ENCODE peak calls at places on chromosome 20, in four cellular contexts. F, T, G and I are unnamed samples.

GRCh38 chr20:45322952-45323383 is 14.9 kb upstream of the MATN4 start:
- DNase-seq in F (peak), T (peak), G (no peak), I (peak)

GRCh38 chr20:5741089-5741488 is 9.1 kb upstream of the SHLD1 start:
- DNase-seq in F (peak), T (no peak), G (no peak), I (no peak)

GRCh38 chr20:62740286-62741141 is 31.9 kb downstream of the NTSR1 start:
- DNase-seq in F (peak), T (peak), G (no peak), I (peak)

GRCh38 chr20:53929399-53929798 is 141.0 kb downstream of the BCAS1 start:
- DNase-seq in F (no peak), T (no peak), G (no peak), I (no peak)

GRCh38 chr20:51318058-51318960 is 224.2 kb downstream of the NFATC2 start:
- DNase-seq in F (peak), T (peak), G (peak), I (no peak)

GRCh38 chr20:50478162-50479036 is 31.8 kb upstream of the PTPN1 start:
- DNase-seq in F (peak), T (peak), G (peak), I (peak)

GRCh38 chr20:23419995-23420901 is 1.0 kb downstream of the NAPB start:
- DNase-seq in F (peak), T (peak), G (peak), I (no peak)

GRCh38 chr20:50859161-50859560 is 64.3 kb downstream of the BCAS4 start:
- DNase-seq in F (no peak), T (no peak), G (no peak), I (no peak)

GRCh38 chr20:34143951-34144350 is 31.9 kb upstream of the EIF2S2 start:
- DNase-seq in F (peak), T (no peak), G (no peak), I (no peak)

GRCh38 chr20:63963348-63963741 is 6.4 kb downstream of the ZNF512B start:
- DNase-seq in F (no peak), T (peak), G (no peak), I (no peak)

GRCh38 chr20:39298566-39299501 is 336.7 kb downstream of the DHX35 start:
- DNase-seq in F (peak), T (no peak), G (no peak), I (no peak)

GRCh38 chr20:40797425-40797824 is 108.4 kb upstream of the MAFB start:
- DNase-seq in F (peak), T (no peak), G (peak), I (peak)

GRCh38 chr20:35901678-35902544 is 52.4 kb downstream of the SCAND1 start:
- DNase-seq in F (peak), T (no peak), G (no peak), I (no peak)

GRCh38 chr20:32528291-32528891 is 56.7 kb downstream of the NOL4L start:
- DNase-seq in F (no peak), T (peak), G (peak), I (no peak)

GRCh38 chr20:63847374-63848002 is 13.8 kb upstream of the ABHD16B start:
- DNase-seq in F (no peak), T (no peak), G (peak), I (no peak)

GRCh38 chr20:63183422-63184146 is 32.3 kb downstream of the YTHDF1 start:
- DNase-seq in F (no peak), T (no peak), G (peak), I (no peak)

GRCh38 chr20:36311854-36312723 is 6.0 kb downstream of the DLGAP4 start:
- DNase-seq in F (no peak), T (no peak), G (no peak), I (no peak)

GRCh38 chr20:50230871-50231270 is 40.2 kb downstream of the CEBPB start:
- DNase-seq in F (no peak), T (no peak), G (no peak), I (no peak)

GRCh38 chr20:12925214-12925755 is 83.5 kb upstream of the SPTLC3 start:
- DNase-seq in F (peak), T (no peak), G (peak), I (no peak)

GRCh38 chr20:35004051-35004725 is 48.5 kb downstream of the MYH7B start:
- DNase-seq in F (no peak), T (peak), G (no peak), I (no peak)

GRCh38 chr20:59561614-59562277 is 42.6 kb upstream of the PHACTR3 start:
- DNase-seq in F (no peak), T (no peak), G (no peak), I (no peak)

GRCh38 chr20:58237318-58238182 is 9.1 kb upstream of the ANKRD60 start:
- DNase-seq in F (peak), T (no peak), G (no peak), I (no peak)

GRCh38 chr20:835220-836045 is 1.9 kb downstream of the FAM110A start:
- DNase-seq in F (no peak), T (peak), G (no peak), I (no peak)

GRCh38 chr20:8220716-8221115 is 88.7 kb downstream of the PLCB1 start:
- DNase-seq in F (no peak), T (no peak), G (no peak), I (no peak)

GRCh38 chr20:56974499-56975250 is 291.8 kb downstream of the BMP7 start:
- DNase-seq in F (peak), T (no peak), G (peak), I (no peak)

GRCh38 chr20:21670126-21670525 is 35.3 kb upstream of the PAX1 start:
- DNase-seq in F (no peak), T (no peak), G (no peak), I (no peak)

GRCh38 chr20:10369723-10370090 is 64.3 kb downstream of the MKKS start:
- DNase-seq in F (peak), T (no peak), G (no peak), I (no peak)

GRCh38 chr20:41475507-41475906 is 108.9 kb upstream of the EMILIN3 start:
- DNase-seq in F (peak), T (no peak), G (no peak), I (no peak)

GRCh38 chr20:51934301-51935002 is 132.1 kb upstream of the SALL4 start:
- DNase-seq in F (no peak), T (no peak), G (no peak), I (no peak)

GRCh38 chr20:22382742-22383141 is 201.6 kb downstream of the FOXA2 start:
- DNase-seq in F (peak), T (no peak), G (no peak), I (no peak)

GRCh38 chr20:24619212-24619611 is 149.8 kb downstream of the SYNDIG1 start:
- DNase-seq in F (no peak), T (no peak), G (no peak), I (no peak)

GRCh38 chr20:47373206-47373722 is 16.8 kb upstream of the ZMYND8 start:
- DNase-seq in F (no peak), T (no peak), G (no peak), I (no peak)

GRCh38 chr20:32004963-32005362 is 5.3 kb upstream of the CCM2L start:
- DNase-seq in F (peak), T (no peak), G (no peak), I (no peak)

GRCh38 chr20:45407067-45407745 is 883 bp upstream of the DBNDD2 start:
- DNase-seq in F (peak), T (peak), G (peak), I (peak)

GRCh38 chr20:62893700-62894099 is 32.1 kb upstream of the TCFL5 start:
- DNase-seq in F (no peak), T (peak), G (peak), I (no peak)

GRCh38 chr20:31790401-31790800 is 28.8 kb upstream of the MYLK2 start:
- DNase-seq in F (no peak), T (no peak), G (no peak), I (no peak)

GRCh38 chr20:47137231-47137865 is 219.2 kb downstream of the ZMYND8 start:
- DNase-seq in F (peak), T (no peak), G (peak), I (no peak)

GRCh38 chr20:11716239-11716944 is 201.3 kb upstream of the BTBD3 start:
- DNase-seq in F (peak), T (no peak), G (peak), I (no peak)
- TF ChIP-seq CTCF in F (peak), T (no peak), G (peak), I (no peak)

DNA sequence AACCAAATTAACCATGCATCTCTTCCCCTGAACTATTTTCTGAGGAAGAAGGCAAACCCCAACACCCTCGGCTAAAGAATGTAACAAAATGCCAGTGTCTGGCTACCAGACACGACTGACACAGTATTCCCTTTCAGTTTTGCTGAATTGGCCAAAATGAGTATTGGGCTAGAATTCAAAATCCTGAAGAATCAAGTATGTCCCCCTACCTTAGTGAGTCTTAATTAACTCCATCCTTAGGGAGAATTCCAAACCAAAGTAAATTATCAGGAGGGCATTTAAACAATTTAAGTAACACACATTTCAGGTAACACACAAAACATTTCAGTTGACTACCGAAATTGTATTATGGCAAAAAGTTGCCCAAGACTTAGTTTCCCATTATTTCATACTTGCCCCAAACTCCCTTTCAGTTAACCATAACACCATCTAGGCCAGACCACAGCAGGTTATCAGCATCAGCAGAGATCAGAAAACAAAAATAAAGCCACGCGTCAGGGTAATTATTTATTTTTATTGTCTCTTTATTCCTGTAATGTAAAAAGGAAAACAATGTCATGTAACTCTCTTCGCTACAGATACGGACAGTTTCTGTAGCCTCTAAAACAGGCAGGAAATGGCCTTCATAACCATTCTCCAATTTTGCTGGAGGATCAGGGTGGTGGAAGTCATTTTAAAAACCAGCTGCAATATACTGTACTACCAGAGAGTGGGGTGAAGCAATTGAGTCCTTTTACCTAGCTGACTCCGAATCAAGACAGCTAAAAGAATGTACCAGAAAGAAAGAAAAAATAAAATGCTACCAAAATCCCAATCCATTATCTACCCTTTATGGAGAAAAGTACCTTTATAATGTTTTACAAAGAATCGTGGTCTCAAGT is 1.9 kb downstream of the SNX5 start:
- DNase-seq in F (peak), T (no peak), G (no peak), I (no peak)
- TF ChIP-seq CTCF in F (peak), T (peak), G (peak), I (no peak)

GRCh38 chr20:44109951-44110361 is 77.0 kb downstream of the JPH2 start:
- DNase-seq in F (no peak), T (no peak), G (peak), I (no peak)
- TF ChIP-seq CTCF in F (peak), T (peak), G (peak), I (peak)

DNA sequence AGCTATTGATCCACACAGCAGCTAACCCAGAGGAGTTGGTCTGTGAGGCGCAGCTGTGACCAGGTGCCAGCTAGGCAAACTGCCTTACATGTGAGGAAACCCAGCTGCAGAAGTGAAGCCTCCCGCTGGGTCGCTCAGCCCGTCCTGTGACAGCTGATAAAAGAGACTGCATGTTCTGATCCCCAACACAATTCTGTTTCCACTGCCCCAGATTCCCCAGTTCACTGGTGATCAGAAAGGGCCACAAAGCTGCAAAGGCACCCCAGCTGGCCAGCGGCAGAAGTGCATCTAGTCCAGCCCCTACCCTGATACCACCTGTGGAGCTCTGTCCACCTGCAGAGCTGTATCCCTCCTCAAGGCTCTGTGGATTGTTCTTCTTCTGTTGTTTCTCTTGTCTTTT is 64.5 kb downstream of the CTNNBL1 start:
- DNase-seq in F (no peak), T (peak), G (peak), I (no peak)
- TF ChIP-seq CTCF in F (no peak), T (no peak), G (peak), I (no peak)